ENCODE peak calls at places on chromosomes 3 and 15, in nine cellular contexts. One of them, this sample, is unnamed.

GRCh38 chr3:189340680-189341460 is 169.1 kb downstream of the TPRG1 start:
- DNase-seq in heart left ventricle: no peak
- DNase-seq in nucleus accumbens: no peak
- DNase-seq in A172: no peak
- DNase-seq in psoas muscle: no peak
- DNase-seq in substantia nigra: no peak
- DNase-seq in CD8-positive, alpha-beta memory T cell: no peak
- DNase-seq in AG20443: no peak
- DNase-seq in HFFc6: no peak
- DNase-seq in this sample: no peak

GRCh38 chr15:98003976-98004375 is 43.5 kb downstream of the ARRDC4 start:
- DNase-seq in heart left ventricle: no peak
- DNase-seq in nucleus accumbens: no peak
- DNase-seq in A172: no peak
- DNase-seq in psoas muscle: no peak
- DNase-seq in substantia nigra: no peak
- DNase-seq in CD8-positive, alpha-beta memory T cell: no peak
- DNase-seq in AG20443: no peak
- DNase-seq in HFFc6: no peak
- DNase-seq in this sample: no peak

GRCh38 chr3:101414121-101414520 is 93.7 kb upstream of the IMPG2 start:
- DNase-seq in heart left ventricle: peak; percentile 25
- DNase-seq in nucleus accumbens: no peak
- DNase-seq in A172: no peak
- DNase-seq in psoas muscle: no peak
- DNase-seq in substantia nigra: no peak
- DNase-seq in CD8-positive, alpha-beta memory T cell: no peak
- DNase-seq in AG20443: no peak
- DNase-seq in HFFc6: no peak
- DNase-seq in this sample: no peak

GRCh38 chr15:66654718-66655375 is 47.2 kb upstream of the SMAD6 start:
- DNase-seq in heart left ventricle: peak; percentile 51
- DNase-seq in nucleus accumbens: no peak
- DNase-seq in A172: no peak
- DNase-seq in psoas muscle: no peak
- DNase-seq in substantia nigra: no peak
- DNase-seq in CD8-positive, alpha-beta memory T cell: no peak
- DNase-seq in AG20443: peak; percentile 80
- DNase-seq in HFFc6: no peak
- DNase-seq in this sample: no peak

GRCh38 chr3:57017481-57017880 is 43.0 kb upstream of the SPATA12 start:
- DNase-seq in heart left ventricle: peak; percentile 38
- DNase-seq in nucleus accumbens: peak; percentile 72
- DNase-seq in A172: peak; percentile 47
- DNase-seq in psoas muscle: no peak
- DNase-seq in substantia nigra: peak; percentile 80
- DNase-seq in CD8-positive, alpha-beta memory T cell: no peak
- DNase-seq in AG20443: no peak
- DNase-seq in HFFc6: no peak
- DNase-seq in this sample: no peak

GRCh38 chr3:109784852-109785631 is 447.7 kb upstream of the DPPA4 start:
- DNase-seq in heart left ventricle: no peak
- DNase-seq in nucleus accumbens: no peak
- DNase-seq in A172: no peak
- DNase-seq in psoas muscle: no peak
- DNase-seq in substantia nigra: no peak
- DNase-seq in CD8-positive, alpha-beta memory T cell: no peak
- DNase-seq in AG20443: no peak
- DNase-seq in HFFc6: no peak
- DNase-seq in this sample: no peak

GRCh38 chr15:96767703-96768434 is 437.4 kb downstream of the NR2F2 start:
- DNase-seq in heart left ventricle: no peak
- DNase-seq in nucleus accumbens: no peak
- DNase-seq in A172: peak; percentile 23
- DNase-seq in psoas muscle: no peak
- DNase-seq in substantia nigra: no peak
- DNase-seq in CD8-positive, alpha-beta memory T cell: no peak
- DNase-seq in AG20443: no peak
- DNase-seq in HFFc6: peak; percentile 0
- DNase-seq in this sample: no peak

GRCh38 chr3:57911588-57911987 is 96.6 kb upstream of the FLNB start:
- DNase-seq in heart left ventricle: no peak
- DNase-seq in nucleus accumbens: no peak
- DNase-seq in A172: peak; percentile 18
- DNase-seq in psoas muscle: no peak
- DNase-seq in substantia nigra: no peak
- DNase-seq in CD8-positive, alpha-beta memory T cell: no peak
- DNase-seq in AG20443: no peak
- DNase-seq in HFFc6: no peak
- DNase-seq in this sample: no peak

GRCh38 chr15:40844543-40844981 is 714 bp downstream of the SPINT1 start:
- DNase-seq in heart left ventricle: no peak
- DNase-seq in nucleus accumbens: no peak
- DNase-seq in A172: no peak
- DNase-seq in psoas muscle: peak; percentile 54
- DNase-seq in substantia nigra: no peak
- DNase-seq in CD8-positive, alpha-beta memory T cell: no peak
- DNase-seq in AG20443: peak; percentile 52
- DNase-seq in HFFc6: no peak
- DNase-seq in this sample: no peak

GRCh38 chr15:43975326-43975725 is 148.5 kb downstream of the WDR76 start:
- DNase-seq in heart left ventricle: no peak
- DNase-seq in nucleus accumbens: no peak
- DNase-seq in A172: no peak
- DNase-seq in psoas muscle: no peak
- DNase-seq in substantia nigra: no peak
- DNase-seq in CD8-positive, alpha-beta memory T cell: no peak
- DNase-seq in AG20443: no peak
- DNase-seq in HFFc6: no peak
- DNase-seq in this sample: no peak

GRCh38 chr3:46460051-46460450 is 4.7 kb downstream of the LTF start:
- DNase-seq in heart left ventricle: no peak
- DNase-seq in nucleus accumbens: no peak
- DNase-seq in A172: no peak
- DNase-seq in psoas muscle: no peak
- DNase-seq in substantia nigra: no peak
- DNase-seq in CD8-positive, alpha-beta memory T cell: no peak
- DNase-seq in AG20443: no peak
- DNase-seq in HFFc6: peak; percentile 21
- DNase-seq in this sample: no peak

GRCh38 chr3:14925729-14926591 is 21.4 kb upstream of the NR2C2 start:
- DNase-seq in heart left ventricle: no peak
- DNase-seq in nucleus accumbens: no peak
- DNase-seq in A172: peak; percentile 68
- DNase-seq in psoas muscle: no peak
- DNase-seq in substantia nigra: no peak
- DNase-seq in CD8-positive, alpha-beta memory T cell: no peak
- DNase-seq in AG20443: peak; percentile 75
- DNase-seq in HFFc6: peak; percentile 58
- DNase-seq in this sample: peak; percentile 76

GRCh38 chr3:111829023-111829422 is 30.0 kb upstream of the PHLDB2 start:
- DNase-seq in heart left ventricle: no peak
- DNase-seq in nucleus accumbens: no peak
- DNase-seq in A172: no peak
- DNase-seq in psoas muscle: no peak
- DNase-seq in substantia nigra: no peak
- DNase-seq in CD8-positive, alpha-beta memory T cell: no peak
- DNase-seq in AG20443: no peak
- DNase-seq in HFFc6: no peak
- DNase-seq in this sample: no peak

GRCh38 chr15:43260011-43260615 is 6.6 kb downstream of the TGM5 start:
- DNase-seq in heart left ventricle: no peak
- DNase-seq in nucleus accumbens: no peak
- DNase-seq in A172: no peak
- DNase-seq in psoas muscle: no peak
- DNase-seq in substantia nigra: no peak
- DNase-seq in CD8-positive, alpha-beta memory T cell: no peak
- DNase-seq in AG20443: no peak
- DNase-seq in HFFc6: no peak
- DNase-seq in this sample: no peak

GRCh38 chr3:27046346-27046745 is 322.8 kb downstream of the NEK10 start:
- DNase-seq in heart left ventricle: no peak
- DNase-seq in nucleus accumbens: no peak
- DNase-seq in A172: no peak
- DNase-seq in psoas muscle: no peak
- DNase-seq in substantia nigra: no peak
- DNase-seq in CD8-positive, alpha-beta memory T cell: no peak
- DNase-seq in AG20443: no peak
- DNase-seq in HFFc6: no peak
- DNase-seq in this sample: no peak

GRCh38 chr3:115819785-115820384 is 196.6 kb downstream of the GAP43 start:
- DNase-seq in heart left ventricle: peak; percentile 51
- DNase-seq in nucleus accumbens: no peak
- DNase-seq in A172: peak; percentile 84
- DNase-seq in psoas muscle: peak; percentile 54
- DNase-seq in substantia nigra: peak; percentile 2
- DNase-seq in CD8-positive, alpha-beta memory T cell: peak; percentile 26
- DNase-seq in AG20443: peak; percentile 76
- DNase-seq in HFFc6: peak; percentile 76
- DNase-seq in this sample: peak; percentile 12

GRCh38 chr3:131036200-131036816 is 9.6 kb downstream of the NEK11 start:
- DNase-seq in heart left ventricle: no peak
- DNase-seq in nucleus accumbens: no peak
- DNase-seq in A172: peak; percentile 44
- DNase-seq in psoas muscle: no peak
- DNase-seq in substantia nigra: no peak
- DNase-seq in CD8-positive, alpha-beta memory T cell: no peak
- DNase-seq in AG20443: peak; percentile 62
- DNase-seq in HFFc6: peak; percentile 61
- DNase-seq in this sample: no peak

GRCh38 chr3:185824051-185824466 is 783 bp downstream of the IGF2BP2 start:
- DNase-seq in heart left ventricle: peak; percentile 32
- DNase-seq in nucleus accumbens: no peak
- DNase-seq in A172: no peak
- DNase-seq in psoas muscle: no peak
- DNase-seq in substantia nigra: no peak
- DNase-seq in CD8-positive, alpha-beta memory T cell: no peak
- DNase-seq in AG20443: peak; percentile 22
- DNase-seq in HFFc6: no peak
- DNase-seq in this sample: no peak

GRCh38 chr15:42147431-42147735 is 9.1 kb downstream of the PLA2G4F start:
- DNase-seq in heart left ventricle: no peak
- DNase-seq in nucleus accumbens: no peak
- DNase-seq in A172: no peak
- DNase-seq in psoas muscle: no peak
- DNase-seq in substantia nigra: no peak
- DNase-seq in CD8-positive, alpha-beta memory T cell: no peak
- DNase-seq in AG20443: no peak
- DNase-seq in HFFc6: no peak
- DNase-seq in this sample: no peak

GRCh38 chr3:45559560-45560118 is 34.9 kb upstream of the LIMD1 start:
- DNase-seq in heart left ventricle: peak; percentile 44
- DNase-seq in nucleus accumbens: no peak
- DNase-seq in A172: no peak
- DNase-seq in psoas muscle: no peak
- DNase-seq in substantia nigra: no peak
- DNase-seq in CD8-positive, alpha-beta memory T cell: no peak
- DNase-seq in AG20443: no peak
- DNase-seq in HFFc6: no peak
- DNase-seq in this sample: no peak

GRCh38 chr3:48552111-48552911 is 4.3 kb downstream of the PFKFB4 start:
- DNase-seq in heart left ventricle: no peak
- DNase-seq in nucleus accumbens: no peak
- DNase-seq in A172: no peak
- DNase-seq in psoas muscle: no peak
- DNase-seq in substantia nigra: no peak
- DNase-seq in CD8-positive, alpha-beta memory T cell: no peak
- DNase-seq in AG20443: no peak
- DNase-seq in HFFc6: no peak
- DNase-seq in this sample: no peak

GRCh38 chr3:62601238-62601856 is 228.0 kb upstream of the FEZF2 start:
- DNase-seq in heart left ventricle: no peak
- DNase-seq in nucleus accumbens: no peak
- DNase-seq in A172: peak; percentile 58
- DNase-seq in psoas muscle: no peak
- DNase-seq in substantia nigra: no peak
- DNase-seq in CD8-positive, alpha-beta memory T cell: no peak
- DNase-seq in AG20443: peak; percentile 59
- DNase-seq in HFFc6: peak; percentile 44
- DNase-seq in this sample: no peak

GRCh38 chr3:49022751-49023171 is 840 bp downstream of the NDUFAF3 start:
- DNase-seq in heart left ventricle: no peak
- DNase-seq in nucleus accumbens: no peak
- DNase-seq in A172: no peak
- DNase-seq in psoas muscle: peak; percentile 53
- DNase-seq in substantia nigra: no peak
- DNase-seq in CD8-positive, alpha-beta memory T cell: no peak
- DNase-seq in AG20443: no peak
- DNase-seq in HFFc6: no peak
- DNase-seq in this sample: no peak

GRCh38 chr3:14152963-14153355 is 25.4 kb downstream of the XPC start:
- DNase-seq in heart left ventricle: no peak
- DNase-seq in nucleus accumbens: no peak
- DNase-seq in A172: no peak
- DNase-seq in psoas muscle: no peak
- DNase-seq in substantia nigra: no peak
- DNase-seq in CD8-positive, alpha-beta memory T cell: no peak
- DNase-seq in AG20443: no peak
- DNase-seq in HFFc6: no peak
- DNase-seq in this sample: no peak

GRCh38 chr3:178436773-178437172 is 99.5 kb upstream of the KCNMB2 start:
- DNase-seq in heart left ventricle: no peak
- DNase-seq in nucleus accumbens: no peak
- DNase-seq in A172: peak; percentile 35
- DNase-seq in psoas muscle: no peak
- DNase-seq in substantia nigra: no peak
- DNase-seq in CD8-positive, alpha-beta memory T cell: no peak
- DNase-seq in AG20443: peak; percentile 79
- DNase-seq in HFFc6: peak; percentile 37
- DNase-seq in this sample: peak; percentile 24

GRCh38 chr15:39459538-39459937 is 121.3 kb upstream of the THBS1 start:
- DNase-seq in heart left ventricle: no peak
- DNase-seq in nucleus accumbens: no peak
- DNase-seq in A172: no peak
- DNase-seq in psoas muscle: no peak
- DNase-seq in substantia nigra: no peak
- DNase-seq in CD8-positive, alpha-beta memory T cell: no peak
- DNase-seq in AG20443: no peak
- DNase-seq in HFFc6: no peak
- DNase-seq in this sample: no peak